ENCODE peak calls at places on chromosomes 4 and X, in five cellular contexts. L is esophagus muscularis mucosa, C is stomach, A is testis, D is A549. V is an unnamed sample. For H3K4me1, the result is how much of the 10 kb centered on the place peaks cover.

GRCh38 chr4:48254381-48255072 is 15.1 kb downstream of the TEC start:
- DNase-seq in L (no peak), C (peak), D (no peak), A (peak), V (peak)

GRCh38 chrX:132837126-132837525 is 121.3 kb downstream of the HS6ST2 start:
- DNase-seq in D (no peak), A (no peak), C (no peak), L (no peak), V (no peak)

GRCh38 chr4:99341426-99341825 is 11.1 kb downstream of the ADH1C start:
- DNase-seq in C (no peak), L (no peak), A (no peak), D (no peak), V (no peak)

GRCh38 chr4:78446607-78447006 is 105.0 kb upstream of the ANXA3 start:
- DNase-seq in A (no peak), C (no peak), D (no peak), L (no peak), V (no peak)

GRCh38 chrX:129565046-129565649 is 25.1 kb downstream of the OCRL start:
- DNase-seq in A (peak), C (peak), L (no peak), D (no peak), V (no peak)

GRCh38 chrX:150483576-150483975 is 84.8 kb upstream of the MTM1 start:
- DNase-seq in A (no peak), C (no peak), L (no peak), D (no peak), V (no peak)

GRCh38 chr4:25637581-25638220 is 17.9 kb upstream of the SLC34A2 start:
- DNase-seq in C (peak), D (no peak), L (no peak), A (no peak), V (no peak)

GRCh38 chrX:26597981-26598380 is 382.0 kb downstream of the MAGEB5 start:
- DNase-seq in C (no peak), L (no peak), A (peak), D (no peak), V (no peak)

GRCh38 chr4:69589884-69590283 is 49.6 kb downstream of the UGT2A2 start:
- DNase-seq in A (no peak), L (no peak), D (no peak), C (no peak), V (no peak)

GRCh38 chr4:107380836-107381438 is 339.1 kb downstream of the PAPSS1 start:
- DNase-seq in L (no peak), C (no peak), D (peak), A (peak), V (no peak)

GRCh38 chr4:134708616-134709015 is 507.0 kb upstream of the PABPC4L start:
- DNase-seq in A (no peak), C (no peak), L (no peak), D (no peak), V (no peak)

GRCh38 chrX:147072747-147073146 is 258.2 kb upstream of the CXorf51A start:
- DNase-seq in C (no peak), A (no peak), L (no peak), D (no peak), V (no peak)

GRCh38 chr4:147761218-147761883 is 29.5 kb downstream of the ARHGAP10 start:
- DNase-seq in L (no peak), C (no peak), A (no peak), D (no peak), V (no peak)

GRCh38 chr4:6467600-6467999 is 4.8 kb downstream of the PPP2R2C start:
- DNase-seq in A (peak), L (peak), D (no peak), C (no peak), V (no peak)

GRCh38 chr4:77819409-77819835 is 254 bp upstream of the CNOT6L start:
- DNase-seq in C (no peak), A (peak), D (no peak), L (no peak), V (no peak)

GRCh38 chrX:134636859-134637258 is 21.4 kb downstream of the PLAC1 start:
- DNase-seq in C (no peak), A (no peak), D (no peak), L (no peak), V (no peak)

GRCh38 chrX:12984629-12985303 is 9.9 kb downstream of the TMSB4X start:
- DNase-seq in A (no peak), D (peak), L (no peak), C (peak), V (no peak)

GRCh38 chrX:39766085-39766726 is 331.6 kb downstream of the BCOR start:
- DNase-seq in D (no peak), C (no peak), L (no peak), A (no peak), V (no peak)

GRCh38 chr4:165379662-165380061 is 854 bp downstream of the CPE start:
- DNase-seq in D (no peak), L (no peak), A (peak), C (no peak), V (no peak)

GRCh38 chr4:38004887-38005286 is 44.7 kb downstream of the PTTG2 start:
- DNase-seq in L (no peak), D (no peak), C (no peak), A (peak), V (no peak)

GRCh38 chr4:102504941-102505340 is 3.8 kb downstream of the NFKB1 start:
- DNase-seq in C (no peak), L (no peak), A (no peak), D (no peak), V (no peak)

GRCh38 chrX:139642241-139642927 is 65.6 kb downstream of the MCF2 start:
- DNase-seq in A (no peak), L (no peak), C (no peak), D (no peak), V (no peak)

GRCh38 chr4:175413561-175413960 is 398.5 kb downstream of the GPM6A start:
- DNase-seq in D (no peak), L (no peak), A (no peak), C (no peak), V (no peak)

GRCh38 chrX:29478336-29479069 is 736.9 kb upstream of the MAGEB2 start:
- DNase-seq in A (peak), D (peak), L (no peak), C (peak), V (no peak)

GRCh38 chrX:105882581-105883275 is 60.4 kb downstream of the NRK start:
- DNase-seq in L (no peak), A (no peak), C (no peak), D (no peak), V (peak)

GRCh38 chr4:95602872-95603271 is 54.1 kb upstream of the UNC5C start:
- DNase-seq in A (no peak), L (no peak), C (no peak), D (no peak), V (no peak)

GRCh38 chr4:122434285-122434684 is 22.2 kb downstream of the IL2 start:
- DNase-seq in D (no peak), L (no peak), C (no peak), A (no peak), V (no peak)

GRCh38 chrX:44596277-44596676 is 53.6 kb upstream of the FUNDC1 start:
- DNase-seq in D (no peak), L (no peak), C (no peak), A (no peak), V (no peak)

GRCh38 chr4:26648260-26648659 is 64.4 kb downstream of the TBC1D19 start:
- DNase-seq in A (no peak), D (no peak), L (no peak), C (no peak), V (no peak)

GRCh38 chr4:100317032-100317864 is 127.0 kb upstream of the DDIT4L start:
- DNase-seq in L (no peak), D (no peak), C (no peak), A (no peak), V (no peak)

GRCh38 chr4:70838400-70838971 is 1.2 kb downstream of the GRSF1 start:
- DNase-seq in A (no peak), D (no peak), L (no peak), C (no peak), V (no peak)

GRCh38 chrX:50812995-50813842 is 775 bp downstream of the SHROOM4 start:
- DNase-seq in L (no peak), A (peak), D (peak), C (peak), V (peak)

DNA sequence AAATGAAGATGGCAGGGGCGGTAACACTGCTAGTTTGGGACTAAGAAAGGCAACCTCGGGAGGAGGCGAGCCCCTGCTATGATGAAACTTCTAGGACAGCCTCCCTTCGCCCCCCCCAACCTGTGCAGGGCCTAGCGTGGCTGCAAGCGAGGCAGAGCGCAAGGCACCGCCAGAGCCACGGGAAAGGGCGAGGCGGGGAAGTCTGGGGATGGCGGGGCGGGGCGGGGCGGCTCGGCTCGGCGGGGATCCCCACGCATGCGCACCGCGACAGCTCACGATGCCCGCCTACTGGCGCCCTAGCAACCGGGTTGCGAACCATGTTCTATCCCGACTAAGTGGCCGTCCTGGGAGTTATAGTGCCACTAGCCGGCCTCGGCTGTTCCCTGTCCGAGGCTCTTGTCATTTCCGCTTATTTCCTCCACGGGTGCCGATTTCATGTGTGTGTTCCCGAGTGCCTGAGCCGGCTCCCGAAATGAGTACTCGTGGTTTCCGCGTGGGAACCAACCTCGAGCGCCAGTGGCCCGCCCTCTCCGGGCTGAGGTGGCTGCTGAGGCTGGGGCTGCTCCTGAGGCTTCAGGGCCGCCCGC is 28.7 kb upstream of the RBMX start:
- DNase-seq in D (peak), A (peak), L (peak), C (peak), V (peak)
- TF ChIP-seq POLR2A in D (peak), A (no peak), L (no peak), C (no peak), V (no peak)

GRCh38 chrX:2703991-2704369 is 12.9 kb downstream of the CD99 start:
- DNase-seq in A (peak), C (no peak), L (no peak), D (no peak), V (no peak)
- H3K4me1 ChIP-seq in A (half or more), C (under half), L (half or more), D (under half), V (under half)

DNA sequence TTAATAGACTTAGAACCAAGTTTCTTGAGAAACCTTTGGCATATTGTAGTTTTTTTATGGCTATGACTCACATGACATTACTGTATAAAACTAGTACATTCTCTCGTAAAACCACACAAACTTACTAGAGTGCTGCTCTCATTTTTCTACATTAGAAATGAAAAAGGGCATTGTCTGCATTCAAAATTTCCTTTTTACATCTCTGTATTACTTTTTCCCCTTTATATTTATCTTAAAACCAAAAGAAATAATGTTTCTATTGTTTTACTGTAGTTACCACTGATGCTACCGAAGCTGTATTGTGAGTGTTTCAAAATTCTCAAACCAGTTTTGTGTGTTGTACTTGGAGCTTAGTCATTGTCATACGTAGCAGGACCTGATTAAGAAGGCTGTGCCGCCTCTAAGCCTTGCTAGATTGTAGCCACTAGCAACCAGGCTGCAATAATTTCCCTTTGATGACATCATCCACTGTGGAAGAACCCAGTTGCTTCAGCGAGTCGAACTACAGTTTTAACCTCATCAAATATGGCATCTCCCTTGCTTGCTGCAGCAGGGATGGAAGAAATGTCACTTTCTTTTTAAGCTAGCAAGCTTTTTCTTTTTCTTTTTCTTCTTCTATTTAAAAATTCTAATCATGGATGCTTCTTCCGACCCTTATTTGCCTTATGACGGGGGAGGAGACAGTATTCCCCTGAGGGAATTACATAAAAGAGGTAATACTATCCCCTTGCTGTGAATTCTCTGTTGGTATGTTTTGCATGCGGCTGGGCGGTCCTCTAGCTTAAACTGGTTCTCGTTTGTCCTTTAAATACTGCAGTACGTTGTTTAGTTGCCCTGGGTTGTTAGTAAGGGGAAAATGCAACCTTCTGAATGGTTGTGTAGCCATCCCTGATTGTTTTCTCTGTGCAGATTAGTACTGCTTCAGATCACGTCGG is 39.6 kb downstream of the CLCN3 start:
- DNase-seq in D (peak), C (peak), L (no peak), A (peak), V (peak)
- H3K4me3 ChIP-seq in D (peak), C (peak), L (peak), A (peak), V (peak)

DNA sequence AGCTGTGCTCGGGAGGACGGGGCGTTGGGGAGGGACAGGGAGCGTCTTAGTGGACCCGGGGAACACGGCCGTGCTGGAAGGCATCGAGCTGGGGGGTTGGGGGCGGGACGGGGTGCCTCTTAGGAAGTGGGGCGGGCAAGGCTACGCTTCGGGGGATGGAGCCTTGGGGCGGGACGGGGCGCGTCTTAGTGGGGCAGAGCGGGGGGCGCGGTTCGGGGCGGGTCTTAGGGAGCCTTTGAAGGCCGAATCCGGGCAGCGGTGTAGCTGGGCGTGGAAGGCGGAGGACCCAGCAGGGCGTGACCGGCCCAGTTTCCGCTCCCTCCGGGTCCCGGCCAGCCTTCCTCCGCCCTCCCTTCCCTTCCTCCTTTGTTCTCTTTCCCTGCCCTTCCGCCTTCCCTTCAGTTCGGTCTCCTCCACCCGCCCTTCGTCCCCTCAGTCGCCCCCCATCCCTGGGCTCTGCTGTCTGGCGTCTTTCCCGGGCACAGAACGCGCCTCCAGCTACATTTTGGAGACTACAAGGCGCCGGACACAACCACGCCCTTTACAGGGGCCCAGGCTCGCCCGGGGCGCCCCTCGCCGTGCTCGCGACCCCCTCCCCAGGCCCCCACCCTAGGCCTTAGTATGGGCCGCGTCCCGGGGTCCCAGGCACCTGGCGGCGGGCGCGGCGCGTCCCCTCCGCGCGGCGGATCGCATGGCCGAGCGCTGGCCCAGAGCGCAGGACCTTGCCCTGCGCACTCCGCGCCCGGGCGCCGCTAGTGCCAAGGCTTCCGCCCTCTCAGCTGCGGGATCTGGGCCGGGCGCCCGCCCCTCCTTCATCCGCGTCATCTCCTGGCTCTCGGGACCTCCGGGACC is at the start of gene ARSD:
- DNase-seq in D (peak), L (peak), A (peak), C (peak), V (peak)
- TF ChIP-seq POLR2A in D (peak), L (peak), A (peak), C (no peak), V (peak)

GRCh38 chr4:41146716-41147506 is 67.4 kb downstream of the APBB2 start:
- DNase-seq in L (no peak), C (peak), A (peak), D (no peak), V (no peak)
- H3K4me1 ChIP-seq in L (half or more), C (half or more), A (under half), D (under half), V (under half)

DNA sequence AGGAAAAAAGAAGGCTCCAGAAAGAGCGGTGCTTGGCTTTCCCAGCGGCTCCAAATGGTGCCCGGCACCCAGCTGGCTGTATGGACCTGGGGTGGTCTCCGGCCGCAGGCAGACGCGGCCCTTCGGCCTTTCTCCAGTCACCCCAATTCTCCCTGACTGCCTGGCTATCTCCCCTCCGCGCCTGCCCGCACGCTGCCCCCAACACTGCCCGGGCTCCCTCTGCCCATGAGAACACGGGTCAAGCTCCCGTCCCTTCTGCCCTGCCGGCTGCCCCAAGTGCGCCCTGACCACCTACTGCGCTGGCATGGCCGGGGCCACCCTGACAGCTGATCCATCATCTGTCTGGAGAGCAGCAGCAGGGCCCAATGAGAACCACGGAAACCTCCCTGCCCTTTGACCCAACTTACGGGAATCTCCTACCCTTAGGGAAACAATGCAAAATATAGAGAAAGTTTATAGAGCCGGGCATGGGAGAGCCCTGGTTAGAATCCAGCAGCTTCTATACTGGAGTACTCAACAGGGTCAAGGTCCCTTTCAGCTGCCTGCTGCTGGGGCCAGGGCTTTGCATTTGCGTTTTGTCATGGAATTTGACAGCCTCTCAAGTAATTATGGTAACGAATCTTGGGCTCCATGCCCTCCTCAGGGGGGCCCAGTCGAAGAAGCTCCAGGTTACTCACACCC is 1.2 kb upstream of the FAM3A start:
- DNase-seq in C (no peak), D (no peak), L (no peak), A (peak), V (peak)
- H3K4me3 ChIP-seq in C (peak), D (no peak), L (peak), A (peak), V (peak)

GRCh38 chr4:766559-767283 is 59.2 kb downstream of the CPLX1 start:
- DNase-seq in C (no peak), D (no peak), A (no peak), L (no peak), V (no peak)
- TF ChIP-seq POLR2A in C (no peak), D (no peak), A (no peak), L (no peak), V (no peak)

DNA sequence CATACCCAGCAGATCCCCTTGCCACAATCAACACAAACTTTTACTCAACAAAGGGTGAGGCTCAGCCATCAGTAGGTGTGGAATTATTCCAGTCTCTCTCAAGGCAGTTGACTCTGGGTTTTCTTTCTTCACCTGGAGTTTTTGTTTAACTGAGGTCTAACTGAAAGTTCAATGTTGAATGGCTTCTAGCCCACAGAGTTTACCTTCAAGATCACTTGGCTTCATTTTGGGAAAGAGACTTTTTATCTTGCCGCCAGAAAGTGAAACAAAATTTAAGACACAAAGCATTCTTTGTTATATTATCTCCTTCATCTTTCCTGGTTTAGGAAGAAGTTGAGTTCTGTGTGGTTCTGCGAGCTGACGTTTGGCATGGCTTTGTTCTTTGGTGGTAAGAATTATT is 83.8 kb upstream of the RASGEF1B start:
- DNase-seq in L (no peak), D (no peak), C (no peak), A (no peak), V (no peak)
- H3K4me1 ChIP-seq in L (under half), D (under half), C (under half), A (under half), V (under half)

V was measured in adrenal gland.